ENCODE peak calls at places on chromosomes 4 and X, in six cellular contexts. One of them, this sample, is unnamed.

GRCh38 chrX:66384722-66385121 is 220.7 kb downstream of the HEPH start:
- DNase-seq in B cell: no peak
- DNase-seq in mucosa of descending colon: no peak
- DNase-seq in stromal cell of bone marrow: no peak
- DNase-seq in Peyer's patch: no peak
- DNase-seq in bronchial epithelial cell: no peak
- DNase-seq in this sample: no peak

GRCh38 chrX:70033348-70033747 is 16.4 kb downstream of the AWAT2 start:
- DNase-seq in B cell: no peak
- DNase-seq in Peyer's patch: no peak
- DNase-seq in stromal cell of bone marrow: no peak
- DNase-seq in bronchial epithelial cell: no peak
- DNase-seq in mucosa of descending colon: peak; percentile 16
- DNase-seq in this sample: no peak

GRCh38 chr4:172654482-172654881 is 514.1 kb upstream of the GALNT7 start:
- DNase-seq in B cell: no peak
- DNase-seq in bronchial epithelial cell: no peak
- DNase-seq in stromal cell of bone marrow: no peak
- DNase-seq in mucosa of descending colon: no peak
- DNase-seq in Peyer's patch: no peak
- DNase-seq in this sample: no peak

GRCh38 chr4:5971077-5971447 is 47.2 kb downstream of the C4orf50 start:
- DNase-seq in mucosa of descending colon: no peak
- DNase-seq in bronchial epithelial cell: no peak
- DNase-seq in stromal cell of bone marrow: no peak
- DNase-seq in Peyer's patch: no peak
- DNase-seq in B cell: no peak
- DNase-seq in this sample: no peak

GRCh38 chr4:136841526-136841925 is 690.8 kb downstream of the PCDH18 start:
- DNase-seq in stromal cell of bone marrow: no peak
- DNase-seq in mucosa of descending colon: no peak
- DNase-seq in bronchial epithelial cell: no peak
- DNase-seq in B cell: no peak
- DNase-seq in Peyer's patch: no peak
- DNase-seq in this sample: no peak

GRCh38 chr4:160299608-160300007 is 1196.7 kb downstream of the RAPGEF2 start:
- DNase-seq in stromal cell of bone marrow: no peak
- DNase-seq in Peyer's patch: no peak
- DNase-seq in mucosa of descending colon: no peak
- DNase-seq in bronchial epithelial cell: peak; percentile 16
- DNase-seq in B cell: no peak
- DNase-seq in this sample: no peak

GRCh38 chr4:47577779-47578553 is 92.9 kb downstream of the ATP10D start:
- DNase-seq in Peyer's patch: no peak
- DNase-seq in bronchial epithelial cell: no peak
- DNase-seq in B cell: no peak
- DNase-seq in mucosa of descending colon: no peak
- DNase-seq in stromal cell of bone marrow: no peak
- DNase-seq in this sample: no peak

GRCh38 chrX:68685722-68686683 is 38.5 kb downstream of the STARD8 start:
- DNase-seq in Peyer's patch: no peak
- DNase-seq in mucosa of descending colon: peak; percentile 18
- DNase-seq in bronchial epithelial cell: no peak
- DNase-seq in B cell: no peak
- DNase-seq in stromal cell of bone marrow: no peak
- DNase-seq in this sample: peak; percentile 45

GRCh38 chrX:71532078-71532752 is 689 bp upstream of the OGT start:
- DNase-seq in bronchial epithelial cell: peak; percentile 65
- DNase-seq in stromal cell of bone marrow: no peak
- DNase-seq in Peyer's patch: peak; percentile 76
- DNase-seq in mucosa of descending colon: peak; percentile 47
- DNase-seq in B cell: peak; percentile 48
- DNase-seq in this sample: peak; percentile 74

GRCh38 chrX:46961574-46962279 is 49.5 kb downstream of the JADE3 start:
- DNase-seq in mucosa of descending colon: no peak
- DNase-seq in bronchial epithelial cell: no peak
- DNase-seq in B cell: no peak
- DNase-seq in Peyer's patch: peak; percentile 56
- DNase-seq in stromal cell of bone marrow: no peak
- DNase-seq in this sample: no peak

GRCh38 chr4:159787901-159788300 is 685.0 kb downstream of the RAPGEF2 start:
- DNase-seq in Peyer's patch: no peak
- DNase-seq in bronchial epithelial cell: no peak
- DNase-seq in mucosa of descending colon: no peak
- DNase-seq in stromal cell of bone marrow: peak; percentile 25
- DNase-seq in B cell: no peak
- DNase-seq in this sample: peak; percentile 80

GRCh38 chrX:131895002-131895401 is 128.1 kb upstream of the STK26 start:
- DNase-seq in B cell: no peak
- DNase-seq in mucosa of descending colon: no peak
- DNase-seq in Peyer's patch: no peak
- DNase-seq in stromal cell of bone marrow: peak; percentile 41
- DNase-seq in bronchial epithelial cell: peak; percentile 68
- DNase-seq in this sample: peak; percentile 58

GRCh38 chrX:53682885-53683555 is 3.5 kb downstream of the HUWE1 start:
- DNase-seq in stromal cell of bone marrow: peak; percentile 25
- DNase-seq in Peyer's patch: peak; percentile 50
- DNase-seq in bronchial epithelial cell: peak; percentile 39
- DNase-seq in B cell: no peak
- DNase-seq in mucosa of descending colon: peak; percentile 21
- DNase-seq in this sample: peak; percentile 41

GRCh38 chrX:17692709-17693346 is 44.5 kb upstream of the SCML1 start:
- DNase-seq in mucosa of descending colon: no peak
- DNase-seq in B cell: no peak
- DNase-seq in stromal cell of bone marrow: peak; percentile 44
- DNase-seq in Peyer's patch: no peak
- DNase-seq in bronchial epithelial cell: peak; percentile 29
- DNase-seq in this sample: peak; percentile 68

GRCh38 chr4:16573744-16574143 is 324.7 kb downstream of the LDB2 start:
- DNase-seq in Peyer's patch: no peak
- DNase-seq in bronchial epithelial cell: no peak
- DNase-seq in B cell: no peak
- DNase-seq in stromal cell of bone marrow: peak; percentile 79
- DNase-seq in mucosa of descending colon: peak; percentile 10
- DNase-seq in this sample: peak; percentile 86

GRCh38 chrX:28997716-28998115 is 410.5 kb downstream of the IL1RAPL1 start:
- DNase-seq in Peyer's patch: no peak
- DNase-seq in B cell: no peak
- DNase-seq in stromal cell of bone marrow: no peak
- DNase-seq in bronchial epithelial cell: no peak
- DNase-seq in mucosa of descending colon: no peak
- DNase-seq in this sample: peak; percentile 52

This sample was measured in astrocyte.